ENCODE peak calls at places on chromosomes 7 and 10, in six cellular contexts. K is IMR-90, Y is HCT116, G is heart left ventricle, A is esophagus squamous epithelium, I is adrenal gland. C is an unnamed sample.

GRCh38 chr7:42574693-42575084 is 337.2 kb downstream of the C7orf25 start:
- DNase-seq in A (no peak), Y (no peak), G (no peak), I (no peak), K (no peak), C (no peak)

GRCh38 chr10:63042256-63042655 is 90.9 kb upstream of the NRBF2 start:
- DNase-seq in Y (no peak), G (no peak), K (no peak), I (no peak), A (no peak), C (no peak)

GRCh38 chr10:46092523-46093195 is 46.6 kb upstream of the MSMB start:
- DNase-seq in G (no peak), K (no peak), I (no peak), A (no peak), Y (no peak), C (no peak)

GRCh38 chr7:2169923-2170575 is 62.7 kb downstream of the MAD1L1 start:
- DNase-seq in I (no peak), K (no peak), Y (no peak), A (no peak), G (no peak), C (no peak)

GRCh38 chr10:10138685-10139084 is 879.0 kb upstream of the CELF2 start:
- DNase-seq in K (no peak), I (no peak), Y (no peak), A (no peak), G (no peak), C (no peak)

GRCh38 chr10:122103592-122103991 is 114.6 kb downstream of the TACC2 start:
- DNase-seq in K (no peak), A (no peak), I (no peak), G (no peak), Y (no peak), C (no peak)

GRCh38 chr7:30117886-30118285 is 16.9 kb upstream of the MTURN start:
- DNase-seq in A (no peak), Y (no peak), K (no peak), I (no peak), G (no peak), C (no peak)

GRCh38 chr10:50635286-50635685 is 11.5 kb upstream of the SGMS1 start:
- DNase-seq in K (peak; percentile 94), I (no peak), A (no peak), Y (no peak), G (no peak), C (no peak)

GRCh38 chr10:109393425-109393824 is 529.9 kb downstream of the XPNPEP1 start:
- DNase-seq in A (no peak), I (no peak), Y (no peak), G (no peak), K (no peak), C (no peak)

GRCh38 chr7:132228240-132228639 is 348.0 kb downstream of the PLXNA4 start:
- DNase-seq in A (no peak), K (no peak), I (no peak), Y (no peak), G (no peak), C (no peak)

GRCh38 chr10:101120884-101121660 is 10.0 kb upstream of the TLX1 start:
- DNase-seq in I (no peak), G (no peak), A (no peak), Y (no peak), K (no peak), C (peak; percentile 87)

GRCh38 chr10:122163182-122164027 is 107.7 kb upstream of the BTBD16 start:
- DNase-seq in I (no peak), G (no peak), K (peak; percentile 52), Y (no peak), A (no peak), C (peak; percentile 72)

GRCh38 chr7:50791921-50792341 is 9.2 kb upstream of the GRB10 start:
- DNase-seq in Y (no peak), K (peak; percentile 38), A (no peak), G (no peak), I (no peak), C (no peak)

GRCh38 chr10:12938271-12938670 is 63.2 kb downstream of the CCDC3 start:
- DNase-seq in A (no peak), I (no peak), G (no peak), K (no peak), Y (no peak), C (no peak)

GRCh38 chr10:62166331-62167154 is 102.1 kb downstream of the RTKN2 start:
- DNase-seq in I (no peak), K (peak; percentile 65), G (no peak), A (no peak), Y (no peak), C (no peak)

GRCh38 chr10:95208702-95209391 is 14.8 kb downstream of the ACSM6 start:
- DNase-seq in K (no peak), I (no peak), G (no peak), Y (peak; percentile 8), A (no peak), C (no peak)

GRCh38 chr10:91034494-91035157 is 113.7 kb upstream of the ANKRD1 start:
- DNase-seq in I (peak; percentile 67), G (peak; percentile 74), A (no peak), Y (no peak), K (peak; percentile 19), C (no peak)

GRCh38 chr7:122412886-122413285 is 108.3 kb upstream of the FEZF1 start:
- DNase-seq in Y (no peak), K (peak; percentile 7), I (peak; percentile 63), G (no peak), A (no peak), C (no peak)

GRCh38 chr7:24721378-24722030 is 35.8 kb downstream of the GSDME start:
- DNase-seq in G (no peak), A (no peak), Y (no peak), K (no peak), I (no peak), C (peak; percentile 62)

GRCh38 chr7:24718431-24718831 is 38.8 kb downstream of the GSDME start:
- DNase-seq in K (no peak), I (no peak), G (no peak), Y (no peak), A (no peak), C (peak; percentile 75)

GRCh38 chr7:24718977-24719491 is 38.2 kb downstream of the GSDME start:
- DNase-seq in Y (no peak), A (no peak), K (no peak), G (no peak), I (no peak), C (peak; percentile 79)

GRCh38 chr7:24722386-24723177 is 34.7 kb downstream of the GSDME start:
- DNase-seq in Y (no peak), K (no peak), A (no peak), I (no peak), G (no peak), C (peak; percentile 74)

GRCh38 chr7:24720283-24720682 is 37.0 kb downstream of the GSDME start:
- DNase-seq in A (no peak), G (no peak), K (no peak), I (no peak), Y (no peak), C (no peak)
- H3K27ac ChIP-seq in A (no peak overlapping the region), G (no peak overlapping the region), K (no peak overlapping the region), I (no peak overlapping the region), Y (no peak overlapping the region), C (no peak overlapping the region)

GRCh38 chr10:31753681-31754080 is 174.9 kb downstream of the ARHGAP12 start:
- DNase-seq in Y (no peak), A (no peak), K (no peak), I (no peak), G (no peak), C (no peak)

GRCh38 chr10:31754803-31755624 is 173.6 kb downstream of the ARHGAP12 start:
- DNase-seq in Y (no peak), G (no peak), I (peak; percentile 58), A (no peak), K (no peak), C (no peak)

GRCh38 chr10:31751401-31752080 is 177.1 kb downstream of the ARHGAP12 start:
- DNase-seq in I (peak; percentile 60), K (no peak), A (no peak), G (peak; percentile 36), Y (no peak), C (no peak)

GRCh38 chr10:31749981-31750850 is 178.4 kb downstream of the ARHGAP12 start:
- DNase-seq in G (peak; percentile 62), I (no peak), K (no peak), A (no peak), Y (no peak), C (peak; percentile 75)

DNA sequence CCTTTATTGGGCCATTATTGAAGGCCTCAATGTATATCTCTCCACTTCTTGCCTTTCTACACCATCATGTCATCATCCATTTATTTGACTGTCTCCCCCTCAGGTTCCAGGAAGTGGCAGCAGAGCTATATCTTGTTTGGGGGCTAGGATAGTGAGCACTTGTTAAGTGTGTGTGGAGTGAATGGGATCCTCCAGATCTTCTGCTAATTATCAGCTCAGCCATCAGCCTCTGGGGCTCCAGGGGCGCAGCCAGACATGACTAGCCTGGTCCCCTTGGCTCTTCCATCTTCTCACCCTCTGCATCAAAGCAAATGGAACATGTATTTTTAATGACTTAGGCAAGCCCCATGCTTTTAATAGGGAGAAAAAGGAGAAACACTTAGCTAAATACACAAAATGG is 176.5 kb downstream of the ARHGAP12 start:
- DNase-seq in A (no peak), K (no peak), I (no peak), Y (no peak), G (no peak), C (no peak)
- H3K4me1 ChIP-seq in A (peaks cover 28% of the 10 kb centered on the region), K (peaks cover 19% of the 10 kb centered on the region), I (peaks cover 45% of the 10 kb centered on the region), Y (peaks cover 18% of the 10 kb centered on the region), G (peaks cover 39% of the 10 kb centered on the region), C (peaks cover 50% of the 10 kb centered on the region)

DNA sequence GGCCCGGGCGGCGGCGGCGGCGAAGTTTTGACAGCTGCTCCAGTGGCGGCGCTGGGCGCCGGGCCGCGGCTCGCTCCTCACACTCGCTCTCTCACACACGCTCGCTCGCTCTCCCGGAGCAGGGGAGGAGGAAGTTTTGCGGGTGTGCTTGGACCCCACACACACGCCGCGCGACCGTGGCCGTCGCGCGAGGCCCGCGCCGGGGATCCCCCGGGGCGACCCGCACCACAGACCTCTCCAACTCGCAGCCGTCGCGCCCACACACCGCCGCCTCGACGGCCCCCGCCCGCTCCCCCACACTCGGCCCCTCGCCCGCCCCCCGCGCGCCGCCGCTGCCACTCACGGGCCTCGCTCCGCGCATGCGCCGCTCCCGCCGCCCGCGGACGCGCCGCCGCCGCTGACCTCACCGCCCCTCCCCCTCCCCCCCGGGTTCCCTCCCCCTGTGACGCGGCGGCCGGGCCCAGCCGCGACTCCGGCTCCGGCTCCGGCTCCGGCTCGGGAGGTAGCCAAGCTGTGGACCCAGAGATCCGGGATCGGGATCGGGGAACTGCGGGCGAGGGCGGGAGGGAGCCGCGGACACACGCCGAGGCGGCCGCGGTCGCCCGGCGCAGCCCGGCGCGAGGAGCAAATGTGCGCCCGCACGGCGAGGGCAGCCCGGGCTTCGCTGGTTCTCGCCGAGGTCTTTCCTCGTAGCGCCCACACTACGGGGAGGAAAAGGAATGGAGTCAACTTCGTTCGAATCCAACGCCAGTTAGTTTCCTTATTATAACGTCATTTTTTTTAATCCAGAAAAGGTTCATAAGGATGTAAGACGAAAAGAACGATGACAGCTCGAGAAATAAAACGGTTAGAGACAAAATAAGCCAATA is 710 bp upstream of the KMT2C start:
- DNase-seq in K (peak; percentile 89), I (peak; percentile 95), Y (peak; percentile 78), G (peak; percentile 96), A (peak; percentile 44), C (peak; percentile 97)
- TF ChIP-seq POLR2A in K (no peak), I (peak; percentile 58), Y (peak; percentile 24), G (peak; percentile 56), A (no peak), C (peak; percentile 76)

DNA sequence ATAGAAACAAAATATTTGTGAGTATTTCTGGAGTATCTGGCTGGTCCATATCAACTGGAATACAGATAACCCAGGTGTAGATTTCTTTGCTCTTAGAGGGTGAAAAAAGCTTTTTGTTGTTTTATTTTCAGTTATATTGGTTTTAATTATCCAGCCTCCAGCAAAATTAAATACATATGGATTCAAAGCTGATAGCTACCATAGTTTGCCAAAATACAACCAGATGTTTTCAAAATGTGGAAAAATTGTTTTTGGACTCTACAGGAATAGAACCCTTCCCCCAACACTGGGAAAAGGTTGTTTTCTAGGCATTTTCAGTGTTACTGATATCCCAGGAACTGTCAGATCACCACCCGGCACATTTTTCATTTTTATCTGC is 30.1 kb downstream of the LRRC17 start:
- DNase-seq in Y (no peak), I (no peak), A (no peak), G (no peak), K (no peak), C (no peak)
- H3K27ac ChIP-seq in Y (no peak overlapping the region), I (no peak overlapping the region), A (no peak overlapping the region), G (peak overlapping the region; percentile 16), K (no peak overlapping the region), C (no peak overlapping the region)